ENCODE peak calls at places on chromosome 4, in seven cellular contexts. I is stimulated activated naive B cell treated with anti-CD40 and anti-IgM and Interleukin-4, amounts not matched to agents 10 μg/mL and 1 μg/mL and 100 μg/mL, for 72 hours; H is MCF 10A; M is stimulated activated CD4-positive, alpha-beta T cell treated with anti-CD3 and anti-CD28 coated beads, Interleukin-2, amount 100 ng/mL, for 24 hours; S is foreskin melanocyte; F is LoVo; J is activated CD8-positive, alpha-beta memory T cell treated with anti-CD3 and anti-CD28 coated beads for 48 hours. A is an unnamed sample.

GRCh38 chr4:23631255-23631950 is 258.4 kb downstream of the PPARGC1A start:
- DNase-seq in S (no peak), H (peak; percentile 1), I (no peak), M (no peak), J (no peak), F (no peak), A (no peak)

GRCh38 chr4:167622481-167623240 is 388.4 kb upstream of the SPOCK3 start:
- DNase-seq in S (peak; percentile 39), I (peak; percentile 5), M (peak; percentile 59), F (peak; percentile 66), J (peak; percentile 2), H (peak; percentile 66), A (no peak)

GRCh38 chr4:54209617-54210016 is 19.5 kb upstream of the PDGFRA start:
- DNase-seq in S (no peak), I (no peak), F (no peak), M (no peak), H (no peak), J (no peak), A (no peak)

GRCh38 chr4:40046311-40046980 is 10.2 kb upstream of the N4BP2 start:
- DNase-seq in I (no peak), J (no peak), M (peak; percentile 32), H (peak; percentile 72), F (peak; percentile 55), S (no peak), A (no peak)

GRCh38 chr4:119518230-119518892 is 110.2 kb downstream of the PDE5A start:
- DNase-seq in M (no peak), S (no peak), F (no peak), I (no peak), H (no peak), J (no peak), A (no peak)

GRCh38 chr4:188127157-188127874 is 11.9 kb upstream of the TRIML1 start:
- DNase-seq in I (no peak), J (no peak), H (peak; percentile 88), S (peak; percentile 78), M (no peak), F (peak; percentile 59), A (no peak)

GRCh38 chr4:150005537-150005936 is 72.7 kb upstream of the DCLK2 start:
- DNase-seq in M (no peak), H (no peak), F (no peak), S (no peak), I (no peak), J (no peak), A (no peak)

GRCh38 chr4:187183351-187183750 is 459.7 kb upstream of the FAT1 start:
- DNase-seq in I (no peak), H (no peak), J (no peak), F (no peak), M (no peak), S (no peak), A (no peak)

GRCh38 chr4:77927991-77928925 is 65.6 kb downstream of the MRPL1 start:
- DNase-seq in H (peak; percentile 92), M (no peak), I (no peak), F (peak; percentile 61), J (no peak), S (no peak), A (no peak)